ENCODE peak calls at places on chromosomes 7 and 10, in four cellular contexts. C is HCT116, O is neural progenitor cell, H is GM06990. L is an unnamed sample. For H3K36me3, the result is how much of the 10 kb centered on the place peaks cover.

GRCh38 chr10:78528749-78529204 is 495.1 kb downstream of the RPS24 start:
- DNase-seq in C (no peak), O (no peak), H (no peak), L (no peak)

GRCh38 chr10:71210031-71210871 is 2.1 kb upstream of the UNC5B start:
- DNase-seq in C (no peak), O (no peak), H (no peak), L (no peak)

GRCh38 chr10:13907570-13907969 is 320.8 kb downstream of the PRPF18 start:
- DNase-seq in C (no peak), O (no peak), H (peak), L (no peak)

GRCh38 chr7:20284398-20285143 is 46.1 kb upstream of the ITGB8 start:
- DNase-seq in C (no peak), O (no peak), H (no peak), L (no peak)

GRCh38 chr10:70222340-70222794 is 10.9 kb downstream of the PPA1 start:
- DNase-seq in C (peak), O (no peak), H (no peak), L (no peak)

GRCh38 chr7:31776616-31777015 is 89.6 kb downstream of the PPP1R17 start:
- DNase-seq in C (no peak), O (peak), H (no peak), L (peak)

GRCh38 chr7:7736671-7737070 is 18.3 kb upstream of the RPA3 start:
- DNase-seq in C (no peak), O (peak), H (no peak), L (no peak)

GRCh38 chr10:75972494-75973276 is 541.3 kb downstream of the LRMDA start:
- DNase-seq in C (no peak), O (no peak), H (no peak), L (no peak)

GRCh38 chr7:16881809-16882208 is at the start of gene AGR3:
- DNase-seq in C (no peak), O (no peak), H (no peak), L (no peak)

GRCh38 chr7:232571-233455 is 40.4 kb downstream of the FAM20C start:
- DNase-seq in C (no peak), O (no peak), H (no peak), L (no peak)

GRCh38 chr10:33571616-33572015 is 237.1 kb upstream of the NRP1 start:
- DNase-seq in C (no peak), O (no peak), H (no peak), L (peak)

GRCh38 chr7:55827577-55827976 is 35.0 kb downstream of the SEPTIN14 start:
- DNase-seq in C (no peak), O (no peak), H (no peak), L (no peak)

GRCh38 chr10:78464856-78465221 is 431.2 kb downstream of the RPS24 start:
- DNase-seq in C (no peak), O (no peak), H (no peak), L (no peak)

GRCh38 chr10:25902002-25902401 is 32.0 kb upstream of the MYO3A start:
- DNase-seq in C (no peak), O (no peak), H (peak), L (no peak)

GRCh38 chr10:65235266-65235665 is 1690.6 kb upstream of the LRRTM3 start:
- DNase-seq in C (no peak), O (no peak), H (no peak), L (no peak)

GRCh38 chr10:125627646-125628045 is 55.3 kb downstream of the TEX36 start:
- DNase-seq in C (no peak), O (no peak), H (no peak), L (no peak)

GRCh38 chr10:71769279-71769823 is 4.0 kb downstream of the VSIR start:
- DNase-seq in C (no peak), O (no peak), H (peak), L (no peak)

GRCh38 chr7:159032310-159032709 is 112.4 kb downstream of the VIPR2 start:
- DNase-seq in C (no peak), O (no peak), H (no peak), L (no peak)

GRCh38 chr10:62873866-62874265 is 57.7 kb upstream of the EGR2 start:
- DNase-seq in C (no peak), O (no peak), H (no peak), L (no peak)

GRCh38 chr7:140697447-140698143 is 1.1 kb downstream of the NDUFB2 start:
- DNase-seq in C (no peak), O (no peak), H (no peak), L (no peak)

GRCh38 chr7:41029072-41029492 is 673.8 kb downstream of the INHBA start:
- DNase-seq in C (peak), O (no peak), H (no peak), L (peak)

GRCh38 chr7:130135208-130136205 is 65.2 kb downstream of the KLHDC10 start:
- DNase-seq in C (no peak), O (no peak), H (no peak), L (no peak)

GRCh38 chr7:128217972-128218652 is 23.0 kb upstream of the LEP start:
- DNase-seq in C (no peak), O (no peak), H (no peak), L (no peak)

GRCh38 chr10:92544296-92544695 is 29.6 kb downstream of the IDE start:
- DNase-seq in C (no peak), O (no peak), H (no peak), L (no peak)

DNA sequence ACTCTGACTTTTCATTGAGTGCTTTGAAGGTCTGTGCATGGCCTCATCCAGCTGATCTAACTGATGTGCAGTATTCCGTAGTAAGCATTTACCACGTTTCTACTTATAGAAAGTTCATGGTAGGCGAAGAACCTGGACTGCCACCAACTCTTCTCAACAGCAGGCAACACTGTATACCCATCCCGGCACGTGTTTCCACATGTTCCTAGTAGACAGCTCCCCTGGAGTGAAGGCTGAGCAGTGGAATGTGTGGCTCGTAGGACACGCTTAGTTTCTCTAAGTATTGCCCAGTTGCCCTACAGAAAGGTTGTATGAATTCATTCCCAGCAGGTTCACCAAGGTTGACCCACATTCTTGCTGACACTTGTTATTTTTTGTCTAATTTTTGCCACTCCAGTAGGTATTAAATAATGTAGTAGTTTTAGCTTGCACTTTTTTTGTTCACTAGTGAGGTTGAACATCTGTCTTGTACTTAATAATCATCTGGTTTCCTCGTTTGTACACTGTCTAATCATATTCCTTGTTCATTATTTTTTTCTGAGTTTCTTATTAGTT is 15.2 kb downstream of the PROSER2 start:
- DNase-seq in C (no peak), O (no peak), H (no peak), L (no peak)
- TF ChIP-seq CTCF in C (no peak), O (no peak), H (no peak), L (no peak)

GRCh38 chr10:119783665-119784027 is 57.8 kb downstream of the INPP5F start:
- DNase-seq in C (no peak), O (no peak), H (no peak), L (no peak)
- H3K4me3 ChIP-seq in C (no peak), O (no peak), H (no peak), L (no peak)

GRCh38 chr7:1483536-1484505 is 20.4 kb downstream of the INTS1 start:
- DNase-seq in C (no peak), O (no peak), H (no peak), L (no peak)
- H3K36me3 ChIP-seq in C (under half), O (under half), H (under half), L (under half)

GRCh38 chr10:35638116-35638515 is 4.0 kb downstream of the FZD8 start:
- DNase-seq in C (no peak), O (no peak), H (no peak), L (no peak)

GRCh38 chr10:35640474-35640873 is 1.6 kb downstream of the FZD8 start:
- DNase-seq in C (no peak), O (peak), H (peak), L (no peak)

GRCh38 chr10:35640951-35641429 is 1.1 kb downstream of the FZD8 start:
- DNase-seq in C (peak), O (peak), H (peak), L (no peak)

GRCh38 chr10:35639021-35639521 is 3.0 kb downstream of the FZD8 start:
- DNase-seq in C (no peak), O (peak), H (no peak), L (no peak)

DNA sequence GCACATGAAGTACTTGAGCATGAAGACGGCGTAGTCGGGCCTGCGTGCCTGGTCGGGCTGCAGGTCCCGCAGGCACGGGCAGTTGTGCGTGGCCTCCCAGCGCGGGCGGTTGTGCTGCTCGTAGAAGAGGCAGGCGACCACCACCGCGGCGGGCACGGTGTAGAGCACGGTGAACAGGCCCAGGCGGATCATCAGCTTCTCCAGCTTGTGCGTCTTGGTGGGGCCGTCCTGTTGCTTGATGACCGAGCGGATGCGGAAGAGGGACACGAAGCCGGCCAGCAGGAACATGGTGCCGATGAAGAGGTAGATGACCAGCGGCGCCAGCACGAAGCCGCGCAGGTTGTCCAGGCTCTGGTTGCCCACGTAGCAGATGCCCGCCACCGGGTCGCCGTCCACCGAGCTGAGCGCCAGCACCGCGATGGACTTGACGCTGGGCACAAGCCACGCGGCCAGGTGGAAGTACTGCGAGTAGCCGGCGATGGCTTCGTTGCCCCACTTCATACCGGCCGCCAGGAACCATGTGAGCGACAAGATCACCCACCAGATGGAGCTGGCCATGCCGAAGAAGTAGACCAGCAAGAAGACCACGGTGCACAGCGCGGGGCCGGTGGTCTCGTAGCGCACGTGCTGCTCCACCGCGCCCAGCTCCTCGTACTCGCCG is 2.3 kb downstream of the FZD8 start:
- DNase-seq in C (no peak), O (peak), H (peak), L (no peak)
- TF ChIP-seq CTCF in C (no peak), O (peak), H (no peak), L (peak)

GRCh38 chr7:90191648-90192047 is 19.9 kb upstream of the STEAP2 start:
- DNase-seq in C (no peak), O (no peak), H (no peak), L (no peak)
- H3K4me3 ChIP-seq in C (no peak), O (no peak), H (no peak), L (no peak)

GRCh38 chr7:36185732-36186131 is 32.7 kb downstream of the EEPD1 start:
- DNase-seq in C (no peak), O (no peak), H (no peak), L (no peak)
- H3K36me3 ChIP-seq in C (under half), O (under half), H (under half), L (under half)

GRCh38 chr7:66837007-66837406 is 84.0 kb upstream of the TMEM248 start:
- DNase-seq in C (peak), O (peak), H (no peak), L (no peak)
- TF ChIP-seq CTCF in C (no peak), O (peak), H (peak), L (peak)

GRCh38 chr7:149459540-149460433 is 1.1 kb downstream of the ZNF777 start:
- DNase-seq in C (no peak), O (no peak), H (peak), L (no peak)

GRCh38 chr7:149457766-149458165 is 3.1 kb downstream of the ZNF777 start:
- DNase-seq in C (no peak), O (no peak), H (no peak), L (no peak)

GRCh38 chr7:149459201-149459539 is 1.7 kb downstream of the ZNF777 start:
- DNase-seq in C (no peak), O (peak), H (no peak), L (no peak)

GRCh38 chr7:149456770-149457421 is 4.0 kb downstream of the ZNF777 start:
- DNase-seq in C (no peak), O (no peak), H (no peak), L (no peak)

GRCh38 chr7:149458235-149458634 is 2.6 kb downstream of the ZNF777 start:
- DNase-seq in C (no peak), O (peak), H (no peak), L (no peak)
- H3K4me3 ChIP-seq in C (no peak), O (peak), H (no peak), L (no peak)

DNA sequence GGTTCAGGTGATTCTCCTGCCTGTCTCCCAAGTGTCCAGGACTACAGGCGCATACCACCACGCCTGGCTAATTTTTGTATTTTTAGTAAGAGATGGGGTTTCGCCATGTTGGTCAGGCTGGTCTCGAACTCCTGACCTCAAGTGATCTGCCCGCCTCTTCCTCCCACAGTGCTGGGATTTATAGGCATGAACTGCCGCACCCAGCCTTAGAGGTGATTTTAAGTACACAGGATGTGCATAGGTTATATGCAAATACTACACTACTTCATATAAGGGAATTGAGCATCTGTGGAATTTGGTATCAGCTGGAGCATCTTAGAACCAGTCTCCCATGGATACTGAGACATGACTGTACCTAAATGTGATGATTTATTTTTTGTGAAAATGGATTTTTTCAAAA is 21.0 kb downstream of the WAC start:
- DNase-seq in C (no peak), O (no peak), H (no peak), L (no peak)
- H3K36me3 ChIP-seq in C (under half), O (under half), H (under half), L (under half)

GRCh38 chr7:121752706-121753105 is 120.3 kb upstream of the PTPRZ1 start:
- DNase-seq in C (peak), O (peak), H (no peak), L (no peak)
- TF ChIP-seq CTCF in C (peak), O (peak), H (peak), L (peak)